ENCODE peak calls at places on chromosomes 11 and 22, in eight cellular contexts. Y is spleen, C is body of pancreas, M is psoas muscle, D is Caco-2, P is pancreas, G is choroid plexus epithelial cell, A is IMR-90. S is an unnamed sample.

GRCh38 chr11:128399186-128399585 is 188.2 kb downstream of the ETS1 start:
- DNase-seq in Y (no peak), C (no peak), M (no peak), D (no peak), P (no peak), G (peak), A (peak), S (peak)

GRCh38 chr22:44340271-44341239 is 27.8 kb upstream of the SHISAL1 start:
- DNase-seq in Y (no peak), C (no peak), M (no peak), D (no peak), P (no peak), G (no peak), A (no peak), S (no peak)

GRCh38 chr22:38429460-38430128 is 25.4 kb downstream of the KCNJ4 start:
- DNase-seq in Y (no peak), C (no peak), M (no peak), D (no peak), P (no peak), G (peak), A (peak), S (no peak)

GRCh38 chr11:77561257-77561656 is 28.5 kb upstream of the AQP11 start:
- DNase-seq in Y (no peak), C (no peak), M (no peak), D (no peak), P (no peak), G (no peak), A (no peak), S (no peak)

GRCh38 chr22:43273902-43274484 is 69.2 kb downstream of the SCUBE1 start:
- DNase-seq in Y (no peak), C (peak), M (no peak), D (peak), P (peak), G (peak), A (peak), S (peak)

GRCh38 chr11:93024376-93024775 is 54.9 kb downstream of the MTNR1B start:
- DNase-seq in Y (no peak), C (no peak), M (no peak), D (no peak), P (no peak), G (no peak), A (peak), S (peak)

GRCh38 chr11:28460348-28460747 is 352.2 kb downstream of the METTL15 start:
- DNase-seq in Y (no peak), C (no peak), M (no peak), D (no peak), P (no peak), G (no peak), A (peak), S (no peak)

GRCh38 chr11:13277719-13278619 is at the start of gene BMAL1:
- DNase-seq in Y (peak), C (peak), M (peak), D (no peak), P (peak), G (no peak), A (no peak), S (peak)

GRCh38 chr11:35011944-35012343 is 95.5 kb downstream of the PDHX start:
- DNase-seq in Y (no peak), C (no peak), M (no peak), D (no peak), P (no peak), G (no peak), A (no peak), S (no peak)

GRCh38 chr11:121328213-121328966 is 35.8 kb downstream of the SC5D start:
- DNase-seq in Y (no peak), C (no peak), M (no peak), D (no peak), P (no peak), G (no peak), A (no peak), S (no peak)

GRCh38 chr22:39522567-39523300 is 2.4 kb downstream of the ATF4 start:
- DNase-seq in Y (peak), C (peak), M (peak), D (no peak), P (no peak), G (peak), A (peak), S (peak)

GRCh38 chr22:22884010-22884887 is 3.4 kb upstream of the IGLL5 start:
- DNase-seq in Y (no peak), C (peak), M (peak), D (peak), P (peak), G (peak), A (peak), S (peak)

GRCh38 chr11:45578286-45578685 is 87.1 kb downstream of the CHST1 start:
- DNase-seq in Y (peak), C (no peak), M (no peak), D (no peak), P (no peak), G (no peak), A (no peak), S (no peak)

GRCh38 chr11:122731500-122731913 is 76.0 kb downstream of the UBASH3B start:
- DNase-seq in Y (no peak), C (no peak), M (no peak), D (no peak), P (no peak), G (peak), A (peak), S (peak)

GRCh38 chr11:114447892-114448291 is 8.6 kb downstream of the REXO2 start:
- DNase-seq in Y (no peak), C (no peak), M (no peak), D (no peak), P (no peak), G (peak), A (peak), S (peak)

GRCh38 chr22:19688301-19689290 is 25.7 kb upstream of the SEPTIN5 start:
- DNase-seq in Y (peak), C (no peak), M (no peak), D (no peak), P (no peak), G (no peak), A (no peak), S (no peak)

GRCh38 chr11:65017927-65018326 is 4.0 kb downstream of the ARL2 start:
- DNase-seq in Y (no peak), C (no peak), M (no peak), D (no peak), P (no peak), G (no peak), A (no peak), S (no peak)

GRCh38 chr22:20211409-20211996 is 56.6 kb downstream of the RTN4R start:
- DNase-seq in Y (no peak), C (no peak), M (no peak), D (no peak), P (no peak), G (no peak), A (no peak), S (no peak)

GRCh38 chr22:20610243-20610686 is 102.9 kb downstream of the MED15 start:
- DNase-seq in Y (no peak), C (no peak), M (no peak), D (no peak), P (no peak), G (no peak), A (no peak), S (no peak)

GRCh38 chr11:6251990-6252473 is 7.6 kb upstream of the CCKBR start:
- DNase-seq in Y (no peak), C (peak), M (no peak), D (no peak), P (peak), G (peak), A (peak), S (peak)

GRCh38 chr11:69642549-69642912 is 1.6 kb downstream of the CCND1 start:
- DNase-seq in Y (peak), C (no peak), M (no peak), D (no peak), P (no peak), G (no peak), A (no peak), S (no peak)

GRCh38 chr11:57680552-57680874 is 12.6 kb downstream of the ZDHHC5 start:
- DNase-seq in Y (no peak), C (no peak), M (no peak), D (no peak), P (no peak), G (peak), A (peak), S (peak)

GRCh38 chr22:45254789-45255261 is 14.1 kb upstream of the KIAA0930 start:
- DNase-seq in Y (no peak), C (no peak), M (no peak), D (no peak), P (no peak), G (no peak), A (no peak), S (no peak)

GRCh38 chr11:96215094-96215782 is 127.8 kb downstream of the MAML2 start:
- DNase-seq in Y (peak), C (no peak), M (no peak), D (no peak), P (no peak), G (peak), A (peak), S (peak)

GRCh38 chr11:408154-409007 is 6.4 kb downstream of the SIGIRR start:
- DNase-seq in Y (no peak), C (no peak), M (no peak), D (no peak), P (no peak), G (no peak), A (no peak), S (no peak)

GRCh38 chr11:406796-407650 is 7.8 kb downstream of the SIGIRR start:
- DNase-seq in Y (peak), C (peak), M (peak), D (no peak), P (peak), G (peak), A (peak), S (peak)

GRCh38 chr11:409008-409599 is 5.7 kb downstream of the SIGIRR start:
- DNase-seq in Y (no peak), C (no peak), M (peak), D (no peak), P (no peak), G (no peak), A (no peak), S (no peak)

GRCh38 chr11:405976-406795 is 8.6 kb downstream of the SIGIRR start:
- DNase-seq in Y (no peak), C (no peak), M (no peak), D (no peak), P (no peak), G (no peak), A (no peak), S (no peak)

GRCh38 chr11:407651-408080 is 7.1 kb downstream of the SIGIRR start:
- DNase-seq in Y (no peak), C (no peak), M (no peak), D (no peak), P (no peak), G (no peak), A (no peak), S (no peak)
- H3K4me3 ChIP-seq in Y (no peak), C (no peak), M (peak), D (no peak), P (no peak), G (no peak), A (no peak), S (no peak)

DNA sequence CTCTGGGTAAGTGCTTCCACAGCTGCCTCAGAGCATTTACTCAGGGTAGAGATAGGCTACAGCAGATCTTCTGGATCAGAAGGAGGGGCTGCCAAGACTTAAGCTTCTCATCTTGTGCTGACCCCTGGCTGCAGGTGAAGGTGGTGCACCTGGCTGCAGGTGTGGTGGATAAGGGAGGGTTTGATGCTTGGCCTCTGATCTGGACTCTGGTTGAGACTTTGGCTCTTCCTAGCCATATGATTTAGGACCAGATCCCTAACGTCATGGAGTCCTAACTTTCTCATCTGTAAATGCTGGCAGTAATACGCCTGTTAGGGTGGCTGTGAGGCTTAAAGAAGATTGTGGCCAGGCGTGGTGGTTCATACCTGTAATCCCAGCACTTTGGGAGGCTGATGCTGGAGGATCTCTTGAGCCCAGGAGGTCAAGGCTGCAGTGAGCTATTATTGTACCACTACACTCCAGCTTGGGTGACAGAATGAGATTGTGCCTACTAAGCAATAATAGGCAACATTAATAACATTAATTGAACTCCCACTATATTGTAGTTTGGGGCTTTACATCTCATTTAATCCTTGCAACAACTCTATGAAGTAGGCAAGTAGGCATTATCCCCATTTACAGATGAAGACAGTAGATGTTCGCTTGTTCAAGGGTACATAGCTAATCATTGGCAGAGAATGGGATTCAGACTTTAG is 10.7 kb downstream of the DTX4 start:
- DNase-seq in Y (no peak), C (peak), M (no peak), D (peak), P (no peak), G (no peak), A (no peak), S (no peak)
- TF ChIP-seq CTCF in Y (peak), C (peak), M (no peak), D (peak), P (no peak), G (peak), A (no peak), S (peak)

GRCh38 chr22:31626427-31627150 is 35.4 kb downstream of the PISD start:
- DNase-seq in Y (no peak), C (no peak), M (no peak), D (peak), P (no peak), G (peak), A (no peak), S (no peak)

GRCh38 chr22:31625257-31625640 is 36.8 kb downstream of the PISD start:
- DNase-seq in Y (no peak), C (no peak), M (no peak), D (no peak), P (no peak), G (no peak), A (no peak), S (no peak)

GRCh38 chr22:31623634-31624312 is 38.2 kb downstream of the PISD start:
- DNase-seq in Y (peak), C (no peak), M (no peak), D (no peak), P (no peak), G (no peak), A (no peak), S (no peak)

GRCh38 chr22:31627223-31627731 is 34.7 kb downstream of the PISD start:
- DNase-seq in Y (peak), C (no peak), M (no peak), D (no peak), P (no peak), G (no peak), A (no peak), S (no peak)

GRCh38 chr22:31625661-31626426 is 36.2 kb downstream of the PISD start:
- DNase-seq in Y (peak), C (no peak), M (peak), D (no peak), P (no peak), G (peak), A (peak), S (peak)
- H3K4me3 ChIP-seq in Y (peak), C (no peak), M (no peak), D (no peak), P (no peak), G (peak), A (no peak), S (no peak)

DNA sequence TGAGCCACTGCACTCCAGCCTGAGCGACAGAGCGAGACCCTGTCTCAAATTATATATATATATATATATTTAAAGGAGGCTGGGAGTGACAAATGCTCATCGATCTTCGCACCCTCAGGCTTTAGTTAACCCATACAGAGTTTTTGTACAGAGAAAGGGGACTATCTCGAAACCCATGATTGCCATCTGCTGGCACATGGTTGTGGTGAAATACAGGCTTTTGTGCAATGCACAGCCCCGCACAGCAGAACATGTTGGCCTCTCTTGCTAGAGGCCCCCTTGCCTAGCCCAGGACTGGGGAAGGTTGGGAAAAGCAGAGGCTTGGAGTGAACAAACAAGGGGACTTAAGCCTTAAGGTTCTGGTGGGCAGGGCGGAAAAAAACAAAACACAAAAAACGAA is 3.6 kb downstream of the MYBPC3 start:
- DNase-seq in Y (no peak), C (no peak), M (no peak), D (peak), P (no peak), G (peak), A (peak), S (peak)
- TF ChIP-seq CTCF in Y (peak), C (no peak), M (no peak), D (peak), P (no peak), G (peak), A (peak), S (peak)

GRCh38 chr11:75508051-75508561 is 17.6 kb downstream of the GDPD5 start:
- DNase-seq in Y (no peak), C (no peak), M (no peak), D (no peak), P (no peak), G (no peak), A (no peak), S (no peak)
- H3K4me3 ChIP-seq in Y (no peak), C (no peak), M (no peak), D (no peak), P (no peak), G (no peak), A (no peak), S (no peak)

DNA sequence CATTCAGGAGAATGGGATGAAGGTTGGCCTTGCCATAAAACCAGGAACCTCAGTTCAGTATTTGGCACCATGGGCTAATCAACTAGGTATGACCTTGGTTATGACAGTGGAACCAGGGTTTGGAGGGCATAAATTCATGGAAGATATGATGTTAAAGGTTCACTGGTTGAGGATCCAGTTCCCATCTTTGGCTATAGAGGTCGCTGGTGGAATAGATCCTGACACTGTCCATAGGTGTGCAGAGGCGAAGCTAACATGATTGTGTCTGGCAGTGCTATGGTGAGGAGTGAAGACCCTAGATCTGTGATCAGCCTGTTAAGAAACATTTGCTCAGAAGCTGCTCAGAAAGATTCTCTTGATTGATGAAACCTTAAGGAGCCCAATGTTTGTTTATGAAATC is 5.7 kb downstream of the NF2 start:
- DNase-seq in Y (no peak), C (no peak), M (no peak), D (no peak), P (no peak), G (peak), A (no peak), S (no peak)
- TF ChIP-seq CTCF in Y (no peak), C (no peak), M (no peak), D (no peak), P (no peak), G (peak), A (peak), S (peak)

GRCh38 chr11:62555464-62556092 is 9.0 kb upstream of the AHNAK start:
- DNase-seq in Y (no peak), C (peak), M (no peak), D (no peak), P (no peak), G (peak), A (peak), S (peak)
- H3K4me3 ChIP-seq in Y (no peak), C (no peak), M (peak), D (no peak), P (no peak), G (no peak), A (no peak), S (peak)

GRCh38 chr11:72814139-72814830 is at the start of gene ATG16L2:
- DNase-seq in Y (peak), C (peak), M (peak), D (peak), P (peak), G (peak), A (peak), S (peak)
- TF ChIP-seq CTCF in Y (peak), C (peak), M (peak), D (peak), P (no peak), G (no peak), A (peak), S (no peak)

DNA sequence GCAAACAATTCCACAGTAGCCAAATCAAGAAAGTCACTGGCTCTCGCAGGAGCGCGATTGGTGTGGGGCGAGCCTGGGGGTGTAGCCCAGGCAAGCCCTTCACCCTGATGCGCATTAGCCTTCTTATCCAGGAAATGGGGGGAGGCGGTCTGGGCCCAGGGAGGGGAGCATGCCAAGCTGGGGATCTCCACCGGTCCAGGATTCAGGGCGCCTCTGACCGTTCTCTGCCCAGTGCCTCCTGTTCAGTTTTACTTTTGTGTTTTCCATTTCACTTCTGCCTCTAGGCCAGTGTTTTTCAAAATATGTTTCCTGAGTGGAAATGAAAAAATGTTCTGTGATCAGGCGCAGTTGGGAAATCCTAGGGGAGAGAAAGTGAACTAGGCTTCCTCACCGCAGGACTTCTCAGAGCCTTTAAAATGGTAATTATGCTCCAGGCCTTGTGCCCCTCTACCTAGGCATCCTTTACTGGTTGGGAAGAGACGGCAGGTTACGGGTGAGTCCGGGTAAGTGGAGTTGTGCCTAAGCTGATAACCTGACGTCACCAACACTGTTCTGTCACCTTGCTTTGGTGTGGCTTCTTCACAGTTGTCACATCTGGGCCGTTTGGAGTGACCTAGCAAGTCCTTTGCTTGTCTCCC is 18.4 kb downstream of the LRP5 start:
- DNase-seq in Y (no peak), C (no peak), M (no peak), D (no peak), P (no peak), G (no peak), A (no peak), S (no peak)
- H3K4me3 ChIP-seq in Y (no peak), C (no peak), M (no peak), D (no peak), P (no peak), G (no peak), A (no peak), S (no peak)

GRCh38 chr11:67626970-67627369 is 2.8 kb downstream of the NUDT8 start:
- DNase-seq in Y (peak), C (no peak), M (no peak), D (no peak), P (no peak), G (no peak), A (no peak), S (no peak)
- TF ChIP-seq CTCF in Y (no peak), C (no peak), M (no peak), D (no peak), P (no peak), G (no peak), A (no peak), S (no peak)